ENCODE peak calls at places on chromosomes 16 and 17, in five cellular contexts. L is HS-5, Y is body of pancreas, H is osteocyte, X is HCT116. S is an unnamed sample.
A peak's percentile ranks its signal among the peaks of the same experiment; 100 is the strongest.

GRCh38 chr16:52539197-52539596 is 7.7 kb downstream of the TOX3 start:
- DNase-seq in L (no peak), Y (no peak), H (no peak), X (no peak), S (no peak)

GRCh38 chr16:2042171-2042570 is 5.5 kb downstream of the NTHL1 start:
- DNase-seq in L (no peak), Y (peak; percentile 47), H (no peak), X (no peak), S (no peak)

GRCh38 chr17:79531191-79531590 is 79.7 kb downstream of the RBFOX3 start:
- DNase-seq in L (no peak), Y (no peak), H (no peak), X (no peak), S (no peak)

GRCh38 chr16:81630632-81631026 is 148.5 kb upstream of the PLCG2 start:
- DNase-seq in L (no peak), Y (no peak), H (no peak), X (no peak), S (peak; percentile 37)

GRCh38 chr17:59848778-59849177 is 44.0 kb downstream of the TUBD1 start:
- DNase-seq in L (no peak), Y (peak; percentile 83), H (no peak), X (no peak), S (peak; percentile 42)

GRCh38 chr17:72297326-72298115 is 176.7 kb downstream of the SOX9 start:
- DNase-seq in L (peak; percentile 49), Y (no peak), H (no peak), X (peak; percentile 48), S (no peak)

GRCh38 chr17:1762233-1762905 is 509 bp downstream of the SERPINF1 start:
- DNase-seq in L (no peak), Y (peak; percentile 45), H (no peak), X (no peak), S (peak; percentile 64)

GRCh38 chr17:48556534-48557401 is 11.9 kb upstream of the HOXB2 start:
- DNase-seq in L (no peak), Y (no peak), H (no peak), X (no peak), S (no peak)

GRCh38 chr17:69608808-69609494 is 194.5 kb downstream of the MAP2K6 start:
- DNase-seq in L (peak; percentile 91), Y (no peak), H (no peak), X (no peak), S (no peak)

GRCh38 chr17:32878211-32878610 is 1.3 kb upstream of the MYO1D start:
- DNase-seq in L (no peak), Y (peak; percentile 50), H (no peak), X (no peak), S (no peak)

GRCh38 chr16:2924901-2925820 is 13.4 kb downstream of the FLYWCH1 start:
- DNase-seq in L (no peak), Y (no peak), H (no peak), X (no peak), S (no peak)